ENCODE peak calls at places on chromosomes 7 and 10, in four cellular contexts. L is astrocyte, G is endothelial cell of umbilical vein, X is Panc1. O is an unnamed sample.

GRCh38 chr7:98283127-98283886 is 1.8 kb downstream of the BRI3 start:
- DNase-seq in L (peak; percentile 51), X (no peak), G (peak; percentile 62), O (no peak)

GRCh38 chr7:133794490-133794889 is 332.6 kb upstream of the LRGUK start:
- DNase-seq in G (no peak), L (no peak), X (no peak), O (no peak)

GRCh38 chr10:27745380-27745718 is 270 bp downstream of the MKX start:
- DNase-seq in G (no peak), L (no peak), X (no peak), O (no peak)

GRCh38 chr10:102368072-102368471 is 27.4 kb upstream of the NFKB2 start:
- DNase-seq in G (no peak), L (no peak), X (no peak), O (peak; percentile 57)

GRCh38 chr10:93438796-93439253 is 43.3 kb downstream of the MYOF start:
- DNase-seq in X (no peak), L (no peak), G (no peak), O (peak; percentile 82)

GRCh38 chr10:77274046-77274795 is 363.4 kb downstream of the KCNMA1 start:
- DNase-seq in X (no peak), G (no peak), L (peak; percentile 80), O (peak; percentile 59)

GRCh38 chr7:85191383-85191782 is 4.5 kb upstream of the SEMA3D start:
- DNase-seq in X (no peak), L (peak; percentile 21), G (peak; percentile 42), O (peak; percentile 25)

GRCh38 chr10:127447197-127447596 is 101.9 kb upstream of the NPS start:
- DNase-seq in G (no peak), L (no peak), X (no peak), O (no peak)

GRCh38 chr7:24982917-24983316 is 2.9 kb upstream of the OSBPL3 start:
- DNase-seq in X (no peak), L (no peak), G (no peak), O (no peak)

GRCh38 chr10:4772202-4772570 is 53.8 kb upstream of the AKR1E2 start:
- DNase-seq in X (no peak), L (no peak), G (no peak), O (no peak)
- H3K27ac ChIP-seq in X (peak overlapping the region; percentile 90), L (peak overlapping the region; percentile 99), G (peak overlapping the region; percentile 100), O (no peak overlapping the region)

GRCh38 chr7:155258233-155258575 is 39.5 kb upstream of the INSIG1 start:
- DNase-seq in X (no peak), L (peak; percentile 88), G (peak; percentile 12), O (peak; percentile 63)

GRCh38 chr7:155262010-155262409 is 35.7 kb upstream of the INSIG1 start:
- DNase-seq in L (no peak), G (no peak), X (no peak), O (no peak)

GRCh38 chr7:155261031-155261985 is 36.4 kb upstream of the INSIG1 start:
- DNase-seq in X (no peak), G (no peak), L (no peak), O (no peak)

GRCh38 chr7:155259791-155260497 is 37.7 kb upstream of the INSIG1 start:
- DNase-seq in X (no peak), G (no peak), L (no peak), O (no peak)

GRCh38 chr7:155260498-155260872 is 37.2 kb upstream of the INSIG1 start:
- DNase-seq in L (no peak), X (no peak), G (no peak), O (no peak)
- TF ChIP-seq CTCF in L (no peak), X (no peak), G (no peak), O (no peak)

GRCh38 chr7:13988765-13989137 is 715 bp downstream of the ETV1 start:
- DNase-seq in L (peak; percentile 23), X (no peak), G (peak; percentile 67), O (no peak)

GRCh38 chr7:13986208-13986607 is 3.3 kb downstream of the ETV1 start:
- DNase-seq in G (no peak), X (no peak), L (no peak), O (no peak)

GRCh38 chr7:13988011-13988410 is 1.5 kb downstream of the ETV1 start:
- DNase-seq in G (peak; percentile 45), X (no peak), L (peak; percentile 89), O (no peak)

GRCh38 chr7:13989138-13989943 is at the start of gene ETV1:
- DNase-seq in L (peak; percentile 60), G (peak; percentile 81), X (peak; percentile 65), O (peak; percentile 75)

DNA sequence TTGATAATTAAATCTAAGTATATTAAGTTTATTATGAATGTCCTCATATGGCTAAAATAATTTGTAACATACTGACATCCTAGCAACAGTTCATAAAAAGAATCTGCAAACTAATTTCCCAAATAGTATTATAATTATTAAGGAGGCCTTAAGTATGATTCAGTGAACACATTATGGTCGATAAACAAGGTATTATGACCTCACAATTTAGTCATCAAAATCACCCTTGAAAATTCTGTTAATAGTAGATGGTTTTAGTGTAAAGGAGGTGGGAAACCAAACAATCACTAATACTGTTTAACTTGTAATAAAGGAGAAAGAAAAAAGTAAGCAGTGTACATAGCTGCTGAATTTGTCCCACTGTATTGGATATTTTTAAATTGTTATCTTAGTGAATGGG is 2.1 kb downstream of the ETV1 start:
- DNase-seq in G (peak; percentile 26), X (no peak), L (peak; percentile 46), O (no peak)
- H3K27ac ChIP-seq in G (peak overlapping the region; percentile 88), X (no peak overlapping the region), L (peak overlapping the region; percentile 67), O (no peak overlapping the region)

DNA sequence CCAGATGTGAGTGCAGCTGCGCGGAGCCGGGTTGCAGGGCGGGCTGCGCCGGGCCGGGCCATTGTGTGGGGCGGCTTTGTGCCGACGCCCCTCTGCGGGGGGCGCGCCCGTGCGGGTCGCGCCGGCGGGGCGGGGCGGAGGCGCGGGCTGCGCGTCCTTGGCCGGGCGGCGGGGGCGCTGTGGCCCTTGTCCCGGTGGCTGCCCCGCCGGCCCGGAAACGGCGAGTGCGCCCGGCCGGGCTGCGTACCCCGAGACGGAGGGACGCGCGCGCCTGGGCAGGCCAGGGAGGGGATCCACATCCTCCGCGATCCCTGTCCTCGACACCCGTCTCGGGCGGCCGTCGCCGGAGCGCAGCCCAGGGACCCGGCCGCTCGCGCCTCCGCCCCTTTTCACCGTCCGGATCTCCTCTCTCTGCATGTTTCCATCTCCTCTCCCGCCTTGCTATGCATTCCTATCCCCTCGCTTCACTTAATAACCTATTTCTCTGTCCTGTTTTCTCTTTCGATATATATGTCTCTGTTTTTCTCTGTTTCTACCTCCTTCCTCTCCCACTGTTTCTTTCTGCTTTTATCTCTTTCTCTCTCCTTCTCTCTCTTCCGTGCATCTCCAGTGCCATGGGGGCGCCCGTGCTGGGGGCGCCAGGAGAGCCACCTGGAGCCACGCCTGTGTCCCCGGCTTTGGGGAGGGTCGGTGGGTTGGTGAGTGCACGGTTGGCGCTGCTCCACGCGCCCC is 765 bp downstream of the PFKFB3 start:
- DNase-seq in G (peak; percentile 46), X (no peak), L (peak; percentile 30), O (peak; percentile 53)
- TF ChIP-seq CTCF in G (peak; percentile 14), X (peak; percentile 53), L (no peak), O (peak; percentile 55)

GRCh38 chr10:12416396-12417090 is 67.2 kb downstream of the CAMK1D start:
- DNase-seq in X (no peak), L (no peak), G (no peak), O (no peak)
- H3K27ac ChIP-seq in X (no peak overlapping the region), L (no peak overlapping the region), G (no peak overlapping the region), O (no peak overlapping the region)

DNA sequence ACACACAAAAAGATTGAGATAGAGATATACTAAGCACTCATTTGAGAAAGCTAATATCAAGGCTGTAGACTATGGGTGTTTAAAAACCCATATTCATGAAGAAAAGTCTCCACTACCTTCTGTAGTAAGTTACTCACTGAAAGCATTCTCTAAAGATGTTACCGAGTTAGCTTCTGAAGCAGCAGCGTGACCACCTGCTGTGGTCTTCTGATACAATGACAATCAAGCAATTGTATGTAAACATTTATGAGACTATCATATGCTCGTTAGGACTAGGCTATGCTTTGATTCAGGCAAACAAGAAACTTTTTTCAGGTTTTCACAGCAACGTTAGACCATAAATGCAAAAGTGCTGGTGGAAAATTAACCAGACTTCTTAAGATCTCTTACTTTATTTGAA is 11.2 kb downstream of the RHOBTB1 start:
- DNase-seq in X (no peak), G (no peak), L (no peak), O (no peak)
- TF ChIP-seq CTCF in X (no peak), G (no peak), L (no peak), O (no peak)

DNA sequence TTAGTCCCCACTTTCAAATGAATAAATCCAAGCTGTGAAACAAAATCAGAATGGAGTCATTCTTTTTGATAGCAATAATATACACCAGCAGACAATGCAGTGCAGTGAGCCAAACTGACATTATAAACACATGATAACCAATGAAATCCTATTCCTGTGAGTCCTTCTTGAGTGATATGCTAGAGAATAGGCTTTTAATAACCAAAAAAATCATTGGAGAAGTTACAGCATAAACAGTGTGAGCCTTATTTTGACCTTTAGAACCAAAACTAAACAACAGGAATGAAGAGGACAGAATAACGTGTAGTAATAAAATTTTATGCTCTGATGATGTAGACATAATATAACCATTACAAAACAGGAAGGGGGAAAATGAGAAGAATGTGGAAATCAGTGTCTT is 8.7 kb downstream of the HUS1 start:
- DNase-seq in X (no peak), G (peak; percentile 85), L (no peak), O (no peak)
- H3K27ac ChIP-seq in X (no peak overlapping the region), G (peak overlapping the region; percentile 82), L (no peak overlapping the region), O (no peak overlapping the region)

GRCh38 chr10:105063796-105064195 is 422.7 kb downstream of the SORCS3 start:
- DNase-seq in L (peak; percentile 42), X (peak; percentile 2), G (no peak), O (peak; percentile 26)
- TF ChIP-seq CTCF in L (peak; percentile 86), X (peak; percentile 68), G (no peak), O (peak; percentile 17)

GRCh38 chr10:70096016-70096704 is 36.5 kb downstream of the AIFM2 start:
- DNase-seq in G (no peak), X (no peak), L (no peak), O (no peak)
- H3K27ac ChIP-seq in G (no peak overlapping the region), X (no peak overlapping the region), L (no peak overlapping the region), O (no peak overlapping the region)

O was measured in RWPE1.